ENCODE peak calls at places on chromosomes 12 and 14, in four cellular contexts. One of them, this sample, is unnamed.
A peak's percentile ranks its signal among the peaks of the same experiment; 100 is the strongest.

GRCh38 chr12:14952295-14952995 is 9.0 kb downstream of the ARHGDIB start:
- DNase-seq in WTC11: no peak
- DNase-seq in HepG2: peak; percentile 42
- DNase-seq in GM12878: no peak
- DNase-seq in this sample: no peak

GRCh38 chr14:72169521-72169920 is 237.3 kb downstream of the RGS6 start:
- DNase-seq in WTC11: no peak
- DNase-seq in GM12878: no peak
- DNase-seq in HepG2: no peak
- DNase-seq in this sample: peak; percentile 1

GRCh38 chr12:103915306-103915705 is 14.9 kb upstream of the HSP90B1 start:
- DNase-seq in HepG2: no peak
- DNase-seq in WTC11: no peak
- DNase-seq in GM12878: no peak
- DNase-seq in this sample: no peak

GRCh38 chr14:58862421-58862820 is 224.7 kb downstream of the DACT1 start:
- DNase-seq in HepG2: no peak
- DNase-seq in GM12878: no peak
- DNase-seq in WTC11: no peak
- DNase-seq in this sample: no peak

GRCh38 chr12:1350055-1350933 is 244.1 kb downstream of the FBXL14 start:
- DNase-seq in WTC11: no peak
- DNase-seq in GM12878: no peak
- DNase-seq in HepG2: no peak
- DNase-seq in this sample: no peak

GRCh38 chr12:96204381-96204780 is 10.2 kb downstream of the ELK3 start:
- DNase-seq in HepG2: no peak
- DNase-seq in GM12878: no peak
- DNase-seq in WTC11: no peak
- DNase-seq in this sample: no peak

GRCh38 chr14:105864651-105865265 is 338.4 kb downstream of the TMEM121 start:
- DNase-seq in GM12878: no peak
- DNase-seq in HepG2: no peak
- DNase-seq in WTC11: peak; percentile 3
- DNase-seq in this sample: no peak

GRCh38 chr12:116773276-116773731 is 35.2 kb downstream of the RNFT2 start:
- DNase-seq in GM12878: no peak
- DNase-seq in WTC11: peak; percentile 31
- DNase-seq in HepG2: peak; percentile 9
- DNase-seq in this sample: peak; percentile 9

GRCh38 chr14:45227566-45227965 is 25.4 kb downstream of the MIS18BP1 start:
- DNase-seq in HepG2: no peak
- DNase-seq in GM12878: no peak
- DNase-seq in WTC11: no peak
- DNase-seq in this sample: no peak

GRCh38 chr14:31937730-31938346 is 139.3 kb upstream of the ARHGAP5 start:
- DNase-seq in WTC11: no peak
- DNase-seq in HepG2: peak; percentile 98
- DNase-seq in GM12878: peak; percentile 55
- DNase-seq in this sample: peak; percentile 79

GRCh38 chr14:80269338-80269935 is 58.1 kb upstream of the DIO2 start:
- DNase-seq in GM12878: no peak
- DNase-seq in WTC11: no peak
- DNase-seq in HepG2: no peak
- DNase-seq in this sample: no peak

GRCh38 chr12:111578276-111578970 is 20.7 kb downstream of the ATXN2 start:
- DNase-seq in GM12878: no peak
- DNase-seq in HepG2: peak; percentile 89
- DNase-seq in WTC11: no peak
- DNase-seq in this sample: no peak

GRCh38 chr12:116547955-116548471 is 11.2 kb upstream of the MAP1LC3B2 start:
- DNase-seq in GM12878: no peak
- DNase-seq in HepG2: no peak
- DNase-seq in WTC11: no peak
- DNase-seq in this sample: peak; percentile 47

GRCh38 chr12:14554281-14555008 is 13.2 kb downstream of the PLBD1 start:
- DNase-seq in HepG2: no peak
- DNase-seq in WTC11: no peak
- DNase-seq in GM12878: no peak
- DNase-seq in this sample: no peak

GRCh38 chr12:388547-389137 is 478 bp downstream of the KDM5A start:
- DNase-seq in GM12878: no peak
- DNase-seq in HepG2: no peak
- DNase-seq in WTC11: peak; percentile 51
- DNase-seq in this sample: no peak

GRCh38 chr14:100802179-100802578 is 23.7 kb upstream of the MEG3 start:
- DNase-seq in GM12878: no peak
- DNase-seq in HepG2: no peak
- DNase-seq in WTC11: no peak
- DNase-seq in this sample: no peak

GRCh38 chr12:18861287-18861858 is 123.5 kb downstream of the CAPZA3 start:
- DNase-seq in HepG2: peak; percentile 29
- DNase-seq in GM12878: no peak
- DNase-seq in WTC11: no peak
- DNase-seq in this sample: peak; percentile 2

GRCh38 chr12:25256826-25257225 is 6.1 kb upstream of the KRAS start:
- DNase-seq in HepG2: no peak
- DNase-seq in GM12878: no peak
- DNase-seq in WTC11: no peak
- DNase-seq in this sample: no peak

GRCh38 chr14:61322011-61322798 is 826 bp downstream of the PRKCH start:
- DNase-seq in GM12878: no peak
- DNase-seq in HepG2: no peak
- DNase-seq in WTC11: peak; percentile 27
- DNase-seq in this sample: no peak

GRCh38 chr12:16389594-16389993 is 42.1 kb downstream of the MGST1 start:
- DNase-seq in WTC11: no peak
- DNase-seq in HepG2: no peak
- DNase-seq in GM12878: no peak
- DNase-seq in this sample: no peak

GRCh38 chr14:89866458-89866857 is 88.1 kb downstream of the EFCAB11 start:
- DNase-seq in WTC11: no peak
- DNase-seq in GM12878: no peak
- DNase-seq in HepG2: no peak
- DNase-seq in this sample: no peak

GRCh38 chr14:89869606-89870005 is 84.9 kb downstream of the EFCAB11 start:
- DNase-seq in WTC11: no peak
- DNase-seq in HepG2: no peak
- DNase-seq in GM12878: no peak
- DNase-seq in this sample: no peak

DNA sequence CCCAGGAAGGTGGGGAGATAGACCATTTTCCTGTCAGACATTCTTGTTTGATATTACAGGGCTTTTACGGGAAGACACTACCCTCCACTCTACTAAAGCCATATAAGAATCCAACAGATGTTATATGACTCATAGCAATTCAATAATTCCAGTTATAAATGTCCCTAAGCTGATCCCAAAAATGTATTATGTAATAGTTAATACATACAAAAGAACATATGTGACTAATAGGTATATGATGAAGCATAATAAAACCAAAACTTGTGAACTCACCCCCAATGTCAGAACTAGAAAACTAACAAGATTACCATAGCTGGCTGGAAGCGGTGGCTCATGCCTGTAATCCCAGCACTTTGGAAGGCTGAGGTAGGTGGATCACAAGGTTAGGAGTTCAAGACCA is 84.2 kb downstream of the EFCAB11 start:
- DNase-seq in WTC11: no peak
- DNase-seq in HepG2: no peak
- DNase-seq in GM12878: no peak
- DNase-seq in this sample: no peak
- TF ChIP-seq CBFB in WTC11: no peak
- TF ChIP-seq CBFB in HepG2: no peak
- TF ChIP-seq CBFB in GM12878: no peak
- TF ChIP-seq CBFB in this sample: no peak

GRCh38 chr12:132049442-132049841 is 94.7 kb downstream of the DDX51 start:
- DNase-seq in HepG2: no peak
- DNase-seq in WTC11: no peak
- DNase-seq in GM12878: no peak
- DNase-seq in this sample: no peak

GRCh38 chr12:132044661-132045412 is 95.1 kb downstream of the EP400 start:
- DNase-seq in WTC11: no peak
- DNase-seq in GM12878: no peak
- DNase-seq in HepG2: no peak
- DNase-seq in this sample: no peak

GRCh38 chr12:132045751-132046150 is 96.0 kb downstream of the EP400 start:
- DNase-seq in WTC11: no peak
- DNase-seq in GM12878: no peak
- DNase-seq in HepG2: no peak
- DNase-seq in this sample: no peak

GRCh38 chr12:132043770-132044467 is 94.2 kb downstream of the EP400 start:
- DNase-seq in GM12878: no peak
- DNase-seq in HepG2: no peak
- DNase-seq in WTC11: no peak
- DNase-seq in this sample: no peak

DNA sequence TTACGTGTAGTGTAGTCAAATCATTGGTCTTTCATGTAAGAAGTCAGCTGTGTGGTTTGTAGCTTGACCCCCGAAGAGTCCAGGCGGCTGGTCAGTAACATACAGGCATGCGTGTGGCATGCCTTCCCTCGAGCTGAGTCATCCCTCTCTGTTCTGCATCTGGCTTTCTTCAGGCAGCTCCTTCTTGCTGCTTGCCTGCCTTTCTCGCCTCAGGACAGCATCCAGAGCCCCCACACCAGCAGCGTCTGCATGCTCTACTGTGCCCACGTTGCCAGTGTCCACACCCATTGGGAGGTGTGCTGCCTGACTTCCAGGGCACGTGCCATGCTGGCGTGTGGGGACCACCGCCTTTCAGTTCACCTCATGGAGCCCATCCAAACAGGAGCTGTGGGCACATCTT is 96.8 kb downstream of the EP400 start:
- DNase-seq in GM12878: no peak
- DNase-seq in WTC11: no peak
- DNase-seq in HepG2: no peak
- DNase-seq in this sample: no peak
- TF ChIP-seq CBFB in GM12878: no peak
- TF ChIP-seq CBFB in WTC11: no peak
- TF ChIP-seq CBFB in HepG2: no peak
- TF ChIP-seq CBFB in this sample: no peak

GRCh38 chr12:22409071-22409951 is 74.8 kb upstream of the ST8SIA1 start:
- DNase-seq in GM12878: peak; percentile 61
- DNase-seq in WTC11: no peak
- DNase-seq in HepG2: no peak
- DNase-seq in this sample: no peak

GRCh38 chr12:22408605-22409004 is 74.1 kb upstream of the ST8SIA1 start:
- DNase-seq in GM12878: no peak
- DNase-seq in WTC11: no peak
- DNase-seq in HepG2: no peak
- DNase-seq in this sample: no peak

GRCh38 chr12:22412581-22412980 is 78.1 kb upstream of the ST8SIA1 start:
- DNase-seq in HepG2: no peak
- DNase-seq in WTC11: no peak
- DNase-seq in GM12878: no peak
- DNase-seq in this sample: no peak

GRCh38 chr12:22413592-22413991 is 79.1 kb upstream of the ST8SIA1 start:
- DNase-seq in WTC11: no peak
- DNase-seq in GM12878: no peak
- DNase-seq in HepG2: no peak
- DNase-seq in this sample: no peak

DNA sequence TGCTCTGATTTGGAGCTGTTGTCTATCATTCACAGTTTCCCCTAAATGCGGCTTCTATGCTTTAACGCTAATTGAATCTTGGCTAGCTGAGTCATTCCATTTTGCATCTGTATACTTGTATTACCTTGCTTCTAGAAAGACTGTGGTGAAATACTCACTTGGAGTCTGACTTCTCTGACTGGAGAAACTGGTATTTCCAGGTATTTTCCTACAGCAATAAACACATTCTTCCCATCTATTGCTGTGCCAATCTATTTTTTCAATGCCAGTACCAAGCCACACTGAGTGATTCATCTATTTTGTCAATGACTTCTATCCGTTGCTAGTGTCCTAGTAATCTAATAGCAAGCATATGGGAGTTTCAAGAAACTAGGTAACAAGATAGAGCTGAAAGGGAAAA is 76.0 kb upstream of the ST8SIA1 start:
- DNase-seq in GM12878: no peak
- DNase-seq in WTC11: no peak
- DNase-seq in HepG2: no peak
- DNase-seq in this sample: no peak
- TF ChIP-seq CBFB in GM12878: no peak
- TF ChIP-seq CBFB in WTC11: no peak
- TF ChIP-seq CBFB in HepG2: no peak
- TF ChIP-seq CBFB in this sample: no peak

GRCh38 chr12:31828057-31828456 is 99.2 kb upstream of the AMN1 start:
- DNase-seq in WTC11: no peak
- DNase-seq in HepG2: no peak
- DNase-seq in GM12878: no peak
- DNase-seq in this sample: no peak

GRCh38 chr12:31835276-31835882 is 106.6 kb upstream of the AMN1 start:
- DNase-seq in GM12878: no peak
- DNase-seq in HepG2: peak; percentile 50
- DNase-seq in WTC11: no peak
- DNase-seq in this sample: no peak

GRCh38 chr12:31834158-31834557 is 105.3 kb upstream of the AMN1 start:
- DNase-seq in HepG2: no peak
- DNase-seq in WTC11: no peak
- DNase-seq in GM12878: no peak
- DNase-seq in this sample: no peak

GRCh38 chr12:31833541-31833840 is 104.7 kb upstream of the AMN1 start:
- DNase-seq in HepG2: no peak
- DNase-seq in WTC11: no peak
- DNase-seq in GM12878: no peak
- DNase-seq in this sample: no peak

GRCh38 chr12:31832740-31833540 is 104.1 kb upstream of the AMN1 start:
- DNase-seq in HepG2: no peak
- DNase-seq in GM12878: peak; percentile 73
- DNase-seq in WTC11: no peak
- DNase-seq in this sample: peak; percentile 58
- TF ChIP-seq CBFB in HepG2: no peak
- TF ChIP-seq CBFB in GM12878: peak; percentile 80
- TF ChIP-seq CBFB in WTC11: no peak
- TF ChIP-seq CBFB in this sample: no peak

DNA sequence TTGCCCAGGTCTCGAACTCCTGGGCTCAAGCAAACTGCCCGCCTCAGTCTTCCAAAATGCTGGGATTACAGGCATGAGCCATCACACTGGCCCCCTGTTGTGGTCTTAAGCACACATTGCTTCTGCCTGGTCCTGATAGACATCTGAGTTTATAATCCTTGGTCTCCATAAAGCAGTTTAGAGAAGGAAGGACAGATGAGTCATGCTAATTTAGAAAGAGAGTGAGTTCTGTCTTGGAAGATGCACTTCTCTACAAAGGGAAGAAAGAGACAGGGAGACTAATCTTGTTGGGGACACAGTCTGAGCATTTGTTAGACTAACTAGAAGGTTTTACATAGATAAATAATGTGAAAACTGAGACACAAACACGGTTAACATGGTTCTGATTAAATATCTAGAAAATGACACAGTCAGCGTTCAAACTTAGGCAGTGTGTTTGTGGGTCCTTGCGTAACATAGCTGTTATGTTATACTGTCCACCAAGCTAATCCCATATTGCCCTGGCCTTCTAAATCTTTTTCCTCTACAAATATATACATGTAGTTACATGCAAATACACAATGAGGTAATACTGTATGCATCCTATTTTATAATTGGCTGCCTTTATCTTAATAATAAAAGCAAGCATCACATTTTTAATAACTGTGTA is 31.0 kb downstream of the SAMD4A start:
- DNase-seq in GM12878: no peak
- DNase-seq in WTC11: no peak
- DNase-seq in HepG2: no peak
- DNase-seq in this sample: peak; percentile 26
- TF ChIP-seq CBFB in GM12878: no peak
- TF ChIP-seq CBFB in WTC11: no peak
- TF ChIP-seq CBFB in HepG2: no peak
- TF ChIP-seq CBFB in this sample: no peak

GRCh38 chr12:6141048-6141447 is 16.6 kb upstream of the VWF start:
- DNase-seq in HepG2: no peak
- DNase-seq in WTC11: no peak
- DNase-seq in GM12878: no peak
- DNase-seq in this sample: no peak
- TF ChIP-seq CBFB in HepG2: no peak
- TF ChIP-seq CBFB in WTC11: no peak
- TF ChIP-seq CBFB in GM12878: no peak
- TF ChIP-seq CBFB in this sample: no peak